ENCODE peak calls at places on chromosomes 2 and 18, in four cellular contexts. One of them, this sample, is unnamed.

GRCh38 chr2:9112079-9112721 is 94.4 kb upstream of the ASAP2 start:
- DNase-seq in epithelial cell of esophagus: peak
- DNase-seq in upper lobe of right lung: no peak
- DNase-seq in fibroblast of lung: peak
- DNase-seq in this sample: peak

GRCh38 chr2:150478206-150478974 is 9.1 kb downstream of the RND3 start:
- DNase-seq in upper lobe of right lung: no peak
- DNase-seq in fibroblast of lung: peak
- DNase-seq in epithelial cell of esophagus: peak
- DNase-seq in this sample: peak

GRCh38 chr2:219079417-219079816 is 18.7 kb upstream of the IHH start:
- DNase-seq in fibroblast of lung: peak
- DNase-seq in epithelial cell of esophagus: peak
- DNase-seq in upper lobe of right lung: no peak
- DNase-seq in this sample: peak

GRCh38 chr2:238425979-238426567 is 654 bp upstream of the ASB1 start:
- DNase-seq in upper lobe of right lung: no peak
- DNase-seq in fibroblast of lung: peak
- DNase-seq in epithelial cell of esophagus: peak
- DNase-seq in this sample: peak

GRCh38 chr18:32333781-32334180 is 136.9 kb downstream of the GAREM1 start:
- DNase-seq in fibroblast of lung: no peak
- DNase-seq in epithelial cell of esophagus: peak
- DNase-seq in upper lobe of right lung: no peak
- DNase-seq in this sample: no peak

GRCh38 chr18:31093880-31094279 is 8.3 kb downstream of the DSC2 start:
- DNase-seq in fibroblast of lung: no peak
- DNase-seq in upper lobe of right lung: no peak
- DNase-seq in epithelial cell of esophagus: no peak
- DNase-seq in this sample: no peak

GRCh38 chr2:28342081-28342967 is 50.3 kb upstream of the FOSL2 start:
- DNase-seq in upper lobe of right lung: peak
- DNase-seq in fibroblast of lung: peak
- DNase-seq in epithelial cell of esophagus: no peak
- DNase-seq in this sample: peak

GRCh38 chr2:34731274-34731673 is 1132.2 kb upstream of the FAM98A start:
- DNase-seq in epithelial cell of esophagus: no peak
- DNase-seq in fibroblast of lung: no peak
- DNase-seq in upper lobe of right lung: no peak
- DNase-seq in this sample: no peak

GRCh38 chr2:11416191-11416590 is 49.8 kb downstream of the E2F6 start:
- DNase-seq in upper lobe of right lung: no peak
- DNase-seq in epithelial cell of esophagus: no peak
- DNase-seq in fibroblast of lung: no peak
- DNase-seq in this sample: no peak

GRCh38 chr2:134436706-134437105 is 182.8 kb downstream of the MGAT5 start:
- DNase-seq in epithelial cell of esophagus: peak
- DNase-seq in fibroblast of lung: no peak
- DNase-seq in upper lobe of right lung: no peak
- DNase-seq in this sample: no peak

GRCh38 chr2:141611981-141612380 is 518.8 kb downstream of the LRP1B start:
- DNase-seq in fibroblast of lung: peak
- DNase-seq in epithelial cell of esophagus: peak
- DNase-seq in upper lobe of right lung: no peak
- DNase-seq in this sample: peak

GRCh38 chr2:4272261-4272858 is 569.0 kb downstream of the DCDC2C start:
- DNase-seq in fibroblast of lung: no peak
- DNase-seq in upper lobe of right lung: no peak
- DNase-seq in epithelial cell of esophagus: no peak
- DNase-seq in this sample: no peak

GRCh38 chr2:73907840-73908452 is 15.1 kb downstream of the ACTG2 start:
- DNase-seq in epithelial cell of esophagus: peak
- DNase-seq in upper lobe of right lung: no peak
- DNase-seq in fibroblast of lung: peak
- DNase-seq in this sample: peak
- TF ChIP-seq CTCF in epithelial cell of esophagus: peak
- TF ChIP-seq CTCF in upper lobe of right lung: peak
- TF ChIP-seq CTCF in fibroblast of lung: no peak
- TF ChIP-seq CTCF in this sample: peak

GRCh38 chr18:76981388-76981968 is 151.1 kb downstream of the MBP start:
- DNase-seq in upper lobe of right lung: no peak
- DNase-seq in epithelial cell of esophagus: no peak
- DNase-seq in fibroblast of lung: no peak
- DNase-seq in this sample: no peak
- TF ChIP-seq CTCF in upper lobe of right lung: no peak
- TF ChIP-seq CTCF in epithelial cell of esophagus: no peak
- TF ChIP-seq CTCF in fibroblast of lung: no peak
- TF ChIP-seq CTCF in this sample: no peak

GRCh38 chr2:160085662-160086061 is 23.2 kb upstream of the PLA2R1 start:
- DNase-seq in fibroblast of lung: no peak
- DNase-seq in upper lobe of right lung: no peak
- DNase-seq in epithelial cell of esophagus: no peak
- DNase-seq in this sample: no peak
- TF ChIP-seq CTCF in fibroblast of lung: no peak
- TF ChIP-seq CTCF in upper lobe of right lung: no peak
- TF ChIP-seq CTCF in epithelial cell of esophagus: peak
- TF ChIP-seq CTCF in this sample: no peak

GRCh38 chr2:195759877-195760276 is 102.9 kb downstream of the SLC39A10 start:
- DNase-seq in upper lobe of right lung: no peak
- DNase-seq in epithelial cell of esophagus: no peak
- DNase-seq in fibroblast of lung: no peak
- DNase-seq in this sample: no peak
- TF ChIP-seq CTCF in upper lobe of right lung: no peak
- TF ChIP-seq CTCF in epithelial cell of esophagus: no peak
- TF ChIP-seq CTCF in fibroblast of lung: no peak
- TF ChIP-seq CTCF in this sample: no peak

DNA sequence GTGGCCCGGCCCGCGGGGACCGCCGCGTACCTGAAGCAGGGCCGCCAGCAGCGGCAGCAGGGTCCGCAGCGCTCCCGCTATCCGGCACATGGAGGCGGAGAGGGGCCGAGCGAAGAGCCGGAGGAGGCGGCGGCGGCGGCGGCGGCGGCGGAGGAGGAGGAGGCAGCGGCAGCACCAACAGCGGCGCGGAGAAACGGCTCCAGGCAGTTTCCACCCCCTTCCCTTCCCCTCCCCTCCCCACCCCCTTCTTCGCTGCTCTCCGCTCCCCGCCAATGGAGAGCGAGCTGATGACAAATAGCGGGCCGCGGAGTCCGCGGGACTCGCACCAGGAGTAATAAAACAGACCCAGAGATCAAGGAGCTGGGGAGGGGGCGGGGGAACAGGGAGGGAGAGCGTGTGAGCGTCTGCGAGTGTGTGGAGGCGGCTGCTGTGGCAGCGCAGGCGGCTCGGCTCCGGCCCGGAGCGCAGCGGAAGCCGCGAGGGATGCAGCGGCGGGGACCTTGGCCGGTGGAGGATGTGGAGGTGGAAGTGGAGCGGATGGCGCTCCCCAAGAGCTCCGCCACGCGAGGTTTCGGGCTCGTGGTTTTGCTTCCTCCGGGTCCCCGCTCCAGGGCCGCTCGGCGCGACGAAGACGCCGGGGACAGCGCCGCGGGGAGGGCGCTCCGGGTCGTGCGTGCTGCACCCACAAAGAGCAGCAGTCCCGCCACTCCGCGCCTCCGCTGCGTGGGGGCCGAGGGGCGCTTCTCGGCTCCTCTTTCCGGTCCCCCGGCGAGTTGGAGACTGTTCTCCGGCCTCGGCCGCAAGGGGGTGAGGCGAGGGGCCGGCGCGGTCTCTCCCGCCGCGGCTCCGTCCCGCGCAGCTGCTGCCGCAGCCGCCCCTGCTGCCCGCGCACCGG is at the start of gene CDH2:
- DNase-seq in epithelial cell of esophagus: peak
- DNase-seq in upper lobe of right lung: peak
- DNase-seq in fibroblast of lung: peak
- DNase-seq in this sample: peak
- TF ChIP-seq CTCF in epithelial cell of esophagus: no peak
- TF ChIP-seq CTCF in upper lobe of right lung: no peak
- TF ChIP-seq CTCF in fibroblast of lung: no peak
- TF ChIP-seq CTCF in this sample: peak

GRCh38 chr2:195582188-195582587 is 74.8 kb upstream of the SLC39A10 start:
- DNase-seq in epithelial cell of esophagus: no peak
- DNase-seq in upper lobe of right lung: no peak
- DNase-seq in fibroblast of lung: no peak
- DNase-seq in this sample: no peak

GRCh38 chr2:195575879-195576391 is 81.1 kb upstream of the SLC39A10 start:
- DNase-seq in epithelial cell of esophagus: peak
- DNase-seq in upper lobe of right lung: no peak
- DNase-seq in fibroblast of lung: peak
- DNase-seq in this sample: peak

GRCh38 chr2:195575021-195575420 is 82.0 kb upstream of the SLC39A10 start:
- DNase-seq in epithelial cell of esophagus: no peak
- DNase-seq in upper lobe of right lung: no peak
- DNase-seq in fibroblast of lung: no peak
- DNase-seq in this sample: no peak

GRCh38 chr2:195574305-195574704 is 82.7 kb upstream of the SLC39A10 start:
- DNase-seq in upper lobe of right lung: no peak
- DNase-seq in epithelial cell of esophagus: no peak
- DNase-seq in fibroblast of lung: no peak
- DNase-seq in this sample: no peak

DNA sequence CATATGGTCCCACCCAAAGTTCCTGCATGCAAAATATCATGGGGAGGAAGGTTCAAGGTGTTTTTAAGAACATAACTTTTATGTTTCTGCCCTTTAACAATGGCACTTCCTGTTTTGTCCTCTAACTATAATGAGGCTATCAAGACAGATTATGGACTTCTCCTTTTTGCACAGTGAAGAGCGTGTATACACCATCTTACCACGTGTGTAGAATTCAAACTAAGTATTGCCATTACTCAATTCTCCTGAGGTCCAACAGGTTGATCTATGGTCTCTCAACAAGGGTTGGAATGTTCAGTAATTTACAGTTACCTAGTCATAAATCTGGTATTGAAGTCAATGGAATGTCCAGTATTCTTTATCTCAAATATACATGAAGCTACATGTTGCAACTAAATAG is 76.9 kb upstream of the SLC39A10 start:
- DNase-seq in upper lobe of right lung: no peak
- DNase-seq in fibroblast of lung: no peak
- DNase-seq in epithelial cell of esophagus: no peak
- DNase-seq in this sample: no peak
- TF ChIP-seq CTCF in upper lobe of right lung: no peak
- TF ChIP-seq CTCF in fibroblast of lung: no peak
- TF ChIP-seq CTCF in epithelial cell of esophagus: no peak
- TF ChIP-seq CTCF in this sample: no peak

GRCh38 chr18:63317982-63318881 is 1.3 kb downstream of the BCL2 start:
- DNase-seq in epithelial cell of esophagus: peak
- DNase-seq in upper lobe of right lung: peak
- DNase-seq in fibroblast of lung: no peak
- DNase-seq in this sample: no peak
- TF ChIP-seq CTCF in epithelial cell of esophagus: peak
- TF ChIP-seq CTCF in upper lobe of right lung: peak
- TF ChIP-seq CTCF in fibroblast of lung: peak
- TF ChIP-seq CTCF in this sample: peak

DNA sequence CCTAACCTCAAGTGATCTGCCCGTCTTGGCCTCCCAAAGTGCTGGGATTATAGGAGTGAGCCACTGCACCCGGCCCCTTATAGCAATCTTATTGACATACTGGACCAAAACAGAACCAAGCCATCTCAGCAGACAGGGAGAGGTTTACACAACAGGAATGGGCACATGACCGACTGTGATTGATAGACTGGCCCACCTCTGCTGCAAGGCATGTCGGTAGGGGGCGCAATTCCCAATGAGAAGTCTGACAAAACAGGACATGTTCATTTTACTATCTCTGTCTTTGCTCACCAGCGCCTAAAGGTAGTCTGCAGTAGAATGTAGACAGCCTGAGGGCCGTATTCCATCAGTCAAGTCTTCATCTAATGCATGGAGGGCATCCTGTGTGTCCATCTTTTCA is 2.0 kb downstream of the LYPD6B start:
- DNase-seq in upper lobe of right lung: no peak
- DNase-seq in fibroblast of lung: no peak
- DNase-seq in epithelial cell of esophagus: peak
- DNase-seq in this sample: no peak
- TF ChIP-seq CTCF in upper lobe of right lung: peak
- TF ChIP-seq CTCF in fibroblast of lung: peak
- TF ChIP-seq CTCF in epithelial cell of esophagus: peak
- TF ChIP-seq CTCF in this sample: peak